ENCODE peak calls at places on chromosomes 6 and 20, in seven cellular contexts. M is SK-N-SH, N is HCT116, L is K562, W is HepG2, U is GM12878, D is H1. V is an unnamed sample.

GRCh38 chr20:35320396-35321126 is 28.3 kb upstream of the FAM83C start:
- DNase-seq in L (no peak), U (no peak), M (no peak), W (peak; percentile 85), N (peak; percentile 65), D (no peak), V (no peak)

GRCh38 chr6:2101213-2101612 is 144.2 kb downstream of the GMDS start:
- DNase-seq in N (no peak), M (no peak), D (no peak), L (no peak), U (no peak), W (no peak), V (no peak)

GRCh38 chr6:56764081-56764566 is 121.4 kb upstream of the DST start:
- DNase-seq in U (peak; percentile 84), N (peak; percentile 57), W (peak; percentile 69), M (peak; percentile 19), L (peak; percentile 9), D (no peak), V (no peak)

GRCh38 chr6:85685713-85686112 is 43.0 kb upstream of the SYNCRIP start:
- DNase-seq in M (no peak), W (no peak), L (no peak), U (peak; percentile 46), D (no peak), N (no peak), V (no peak)

GRCh38 chr20:5845686-5846651 is 95.8 kb downstream of the SHLD1 start:
- DNase-seq in D (no peak), M (peak; percentile 38), W (no peak), N (no peak), U (peak; percentile 12), L (no peak), V (no peak)

GRCh38 chr6:118574051-118574865 is 26.2 kb downstream of the PLN start:
- DNase-seq in W (no peak), D (no peak), M (no peak), U (no peak), L (no peak), N (no peak), V (no peak)

GRCh38 chr6:11323666-11324452 is 91.4 kb upstream of the NEDD9 start:
- DNase-seq in W (peak; percentile 86), D (no peak), M (no peak), N (no peak), L (no peak), U (peak; percentile 39), V (no peak)

GRCh38 chr6:39298061-39298460 is 16.2 kb downstream of the KCNK17 start:
- DNase-seq in M (no peak), N (no peak), W (peak; percentile 53), D (no peak), L (no peak), U (no peak), V (no peak)

GRCh38 chr6:13159295-13159694 is 169.0 kb downstream of the TBC1D7 start:
- DNase-seq in U (no peak), N (no peak), W (no peak), L (no peak), D (no peak), M (no peak), V (no peak)

GRCh38 chr6:138086573-138087196 is 20.5 kb downstream of the PERP start:
- DNase-seq in W (peak; percentile 95), N (peak; percentile 85), L (no peak), D (peak; percentile 50), U (no peak), M (no peak), V (peak; percentile 90)

GRCh38 chr6:72624557-72625160 is 2.8 kb downstream of the KCNQ5 start:
- DNase-seq in L (peak; percentile 57), D (no peak), U (peak; percentile 70), M (peak; percentile 64), N (no peak), W (no peak), V (no peak)

GRCh38 chr20:41716436-41716835 is 98.3 kb upstream of the CHD6 start:
- DNase-seq in W (no peak), M (no peak), U (no peak), L (no peak), N (no peak), D (no peak), V (no peak)

GRCh38 chr20:3398681-3399252 is 8.7 kb downstream of the DNAAF9 start:
- DNase-seq in N (no peak), W (no peak), U (no peak), L (no peak), M (no peak), D (no peak), V (no peak)

GRCh38 chr6:122789078-122789861 is at the start of gene SMPDL3A:
- DNase-seq in N (peak; percentile 57), D (peak; percentile 44), U (no peak), M (peak; percentile 69), L (peak; percentile 63), W (peak; percentile 76), V (peak; percentile 72)

DNA sequence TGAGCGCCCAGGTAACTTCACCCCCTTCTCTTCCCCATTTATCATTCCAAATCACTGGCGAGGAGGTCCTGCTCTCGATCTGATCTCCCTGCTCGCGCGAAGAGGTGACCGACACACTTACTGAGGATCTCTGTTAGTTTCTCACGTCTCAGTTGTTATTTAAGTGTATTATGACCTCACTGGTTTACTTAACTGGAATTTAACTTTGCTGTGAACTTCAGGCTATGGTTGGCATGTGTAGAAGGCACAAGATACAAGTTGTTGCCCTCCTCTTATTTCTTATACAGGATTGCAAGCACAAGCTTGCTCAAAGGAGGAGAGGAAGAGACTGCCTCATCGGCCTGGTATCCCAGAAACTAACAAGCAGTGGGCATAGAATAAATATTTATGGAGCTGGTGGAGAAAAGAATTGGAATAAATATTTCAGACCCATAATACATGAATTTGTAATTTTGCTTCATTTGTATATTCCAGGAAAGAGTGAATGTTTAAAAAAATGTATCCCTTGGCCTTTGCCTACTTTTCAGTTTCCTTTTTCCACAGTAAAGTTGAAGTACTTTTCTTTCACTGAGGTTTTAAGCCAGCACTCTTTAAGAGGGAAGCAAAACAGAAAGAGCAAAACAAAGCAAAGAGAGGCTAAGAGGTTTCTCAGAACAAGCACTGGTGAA is 1.3 kb downstream of the RNF217 start:
- DNase-seq in N (no peak), U (no peak), D (no peak), L (no peak), W (no peak), M (no peak), V (no peak)
- H3K4me3 ChIP-seq in N (peak overlapping the region; percentile 66), U (no peak overlapping the region), D (peak overlapping the region; percentile 92), L (peak overlapping the region; percentile 75), W (peak overlapping the region; percentile 17), M (peak overlapping the region; percentile 58), V (peak overlapping the region; percentile 69)

DNA sequence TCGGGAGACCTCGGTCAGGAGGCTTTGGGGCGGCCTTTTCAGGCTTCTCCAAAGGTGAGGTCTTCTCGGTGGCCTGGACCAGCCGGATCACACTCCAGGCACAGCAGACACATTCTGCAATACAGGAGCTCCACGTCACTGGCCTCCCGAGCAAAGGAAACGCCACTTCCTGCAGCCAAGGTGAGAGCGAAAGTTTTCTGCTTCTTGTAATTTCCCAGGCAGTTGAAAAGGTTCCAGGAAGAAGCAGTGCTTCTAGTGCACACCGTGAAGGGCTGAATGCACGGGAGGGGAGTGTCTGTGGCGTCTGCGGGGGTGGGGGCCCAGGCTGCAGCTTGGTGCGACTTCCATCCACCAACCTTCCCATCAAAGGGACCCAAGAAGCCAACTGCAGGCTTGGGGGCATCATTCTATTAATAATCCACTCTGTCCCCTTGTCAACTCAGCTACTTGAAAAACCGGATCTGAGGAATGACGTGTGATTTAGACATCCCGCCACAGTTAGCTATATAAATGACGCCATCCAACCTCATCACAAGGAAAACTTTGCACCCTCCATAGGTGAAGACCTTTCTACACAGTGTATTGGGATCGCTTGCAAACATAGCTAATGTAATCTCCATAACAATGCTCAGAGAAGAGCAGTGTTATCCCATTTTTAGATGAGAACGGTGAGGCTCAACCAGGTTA is 61.1 kb downstream of the NFATC2 start:
- DNase-seq in D (no peak), W (no peak), N (no peak), L (no peak), U (no peak), M (no peak), V (no peak)
- TF ChIP-seq SIN3A in D (no peak), W (no peak), N (no peak), L (no peak), U (no peak), M (no peak), V (no peak)

GRCh38 chr20:46893877-46894578 is 615 bp upstream of the EYA2 start:
- DNase-seq in W (no peak), N (no peak), L (no peak), D (no peak), U (no peak), M (no peak), V (no peak)
- H3K4me3 ChIP-seq in W (no peak overlapping the region), N (no peak overlapping the region), L (no peak overlapping the region), D (peak overlapping the region; percentile 49), U (no peak overlapping the region), M (no peak overlapping the region), V (no peak overlapping the region)

GRCh38 chr20:38674178-38675133 is 49.8 kb upstream of the SLC32A1 start:
- DNase-seq in D (peak; percentile 71), U (no peak), N (no peak), M (peak; percentile 99), L (peak; percentile 98), W (no peak), V (no peak)
- TF ChIP-seq SIN3A in D (peak; percentile 90), U (no peak), N (no peak), M (no peak), L (peak; percentile 72), W (no peak), V (no peak)

DNA sequence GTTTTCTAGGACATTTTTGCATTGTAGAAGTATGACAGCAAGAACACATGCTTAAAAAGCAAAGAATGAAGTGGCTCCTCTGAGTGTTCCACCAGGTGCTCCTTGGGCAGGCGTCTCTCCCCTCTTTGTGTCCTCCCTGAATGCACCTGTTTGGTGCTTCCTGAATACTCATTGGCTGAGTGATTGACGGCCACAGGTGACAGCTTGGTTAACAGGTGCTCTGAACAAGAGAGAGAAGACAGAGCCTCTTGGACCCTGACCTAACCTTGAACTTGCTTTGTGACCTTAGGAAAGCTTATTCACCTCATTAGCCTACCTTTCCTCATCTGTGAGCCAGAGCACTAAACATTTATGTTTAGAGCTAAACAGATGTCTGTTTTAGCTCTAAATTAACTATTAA is 93.7 kb downstream of the TULP4 start:
- DNase-seq in D (no peak), L (no peak), U (no peak), W (no peak), M (no peak), N (no peak), V (no peak)
- H3K4me3 ChIP-seq in D (no peak overlapping the region), L (no peak overlapping the region), U (no peak overlapping the region), W (no peak overlapping the region), M (no peak overlapping the region), N (no peak overlapping the region), V (no peak overlapping the region)

GRCh38 chr6:87756858-87757257 is 54.8 kb upstream of the AKIRIN2 start:
- DNase-seq in N (no peak), W (no peak), D (no peak), M (no peak), U (peak; percentile 97), L (peak; percentile 65), V (no peak)
- TF ChIP-seq SIN3A in N (no peak), W (no peak), D (no peak), M (no peak), U (no peak), L (no peak), V (no peak)

GRCh38 chr6:35489995-35490791 is 6.7 kb downstream of the TEAD3 start:
- DNase-seq in L (peak; percentile 83), W (no peak), U (no peak), M (peak; percentile 61), D (peak; percentile 84), N (no peak), V (no peak)
- H3K4me3 ChIP-seq in L (no peak overlapping the region), W (no peak overlapping the region), U (no peak overlapping the region), M (no peak overlapping the region), D (peak overlapping the region; percentile 21), N (no peak overlapping the region), V (no peak overlapping the region)

GRCh38 chr20:37526238-37526838 is 1.3 kb downstream of the BLCAP start:
- DNase-seq in L (peak; percentile 68), U (no peak), W (peak; percentile 73), N (no peak), D (no peak), M (peak; percentile 82), V (no peak)
- TF ChIP-seq SIN3A in L (no peak), U (no peak), W (no peak), N (no peak), D (peak; percentile 97), M (no peak), V (no peak)

V was measured in Panc1.